ENCODE peak calls at places on chromosome 16, in six cellular contexts. A, O, M, X, G and K are unnamed samples.

GRCh38 chr16:72501739-72502653 is 330.0 kb upstream of the PMFBP1 start:
- ATAC-seq in O (no peak), G (peak; percentile 71), A (peak; percentile 78), X (peak; percentile 99), M (peak; percentile 62), K (no peak)

GRCh38 chr16:23223368-23223767 is 40.8 kb downstream of the SCNN1G start:
- ATAC-seq in A (no peak), G (no peak), X (no peak), M (no peak), O (no peak), K (no peak)

GRCh38 chr16:64715624-64716023 is 406.2 kb downstream of the CDH11 start:
- ATAC-seq in O (no peak), G (no peak), M (no peak), A (no peak), X (no peak), K (no peak)

GRCh38 chr16:72282338-72282737 is 110.4 kb upstream of the PMFBP1 start:
- ATAC-seq in A (peak; percentile 55), G (no peak), M (peak; percentile 68), O (no peak), X (no peak), K (no peak)

GRCh38 chr16:88792668-88793587 is 7.9 kb upstream of the PIEZO1 start:
- ATAC-seq in M (no peak), G (no peak), A (no peak), O (no peak), X (no peak), K (no peak)

GRCh38 chr16:87691686-87692079 is 74.1 kb downstream of the KLHDC4 start:
- ATAC-seq in O (no peak), G (no peak), M (no peak), X (no peak), A (no peak), K (no peak)

GRCh38 chr16:12833939-12834338 is 30.3 kb upstream of the CPPED1 start:
- ATAC-seq in X (no peak), A (no peak), O (no peak), G (peak; percentile 93), M (no peak), K (no peak)

GRCh38 chr16:54928421-54929089 is 2.1 kb upstream of the IRX5 start:
- ATAC-seq in M (peak; percentile 66), A (peak; percentile 62), X (peak; percentile 56), G (no peak), O (peak; percentile 12), K (no peak)

GRCh38 chr16:67162439-67163163 is 1.9 kb upstream of the HSF4 start:
- ATAC-seq in M (no peak), X (no peak), O (no peak), G (no peak), A (no peak), K (no peak)

GRCh38 chr16:53598513-53599266 is 95.7 kb upstream of the AKTIP start:
- ATAC-seq in G (no peak), O (no peak), A (no peak), X (no peak), M (no peak), K (no peak)

GRCh38 chr16:3478242-3478925 is 16.9 kb downstream of the C16orf90 start:
- ATAC-seq in A (no peak), M (no peak), O (no peak), G (no peak), X (no peak), K (no peak)

GRCh38 chr16:49485663-49486062 is 112.1 kb downstream of the C16orf78 start:
- ATAC-seq in O (no peak), M (no peak), G (no peak), A (no peak), X (no peak), K (no peak)

GRCh38 chr16:69773255-69773947 is 11.3 kb downstream of the WWP2 start:
- ATAC-seq in A (no peak), M (no peak), G (no peak), O (no peak), X (no peak), K (no peak)

GRCh38 chr16:53629607-53630312 is 73.9 kb downstream of the RPGRIP1L start:
- ATAC-seq in G (no peak), O (no peak), X (peak; percentile 24), M (no peak), A (no peak), K (no peak)

GRCh38 chr16:11211977-11212818 is 43.8 kb downstream of the SOCS1 start:
- ATAC-seq in G (no peak), X (no peak), M (peak; percentile 18), O (no peak), A (peak; percentile 6), K (no peak)

GRCh38 chr16:79715088-79715487 is 114.6 kb upstream of the MAF start:
- ATAC-seq in M (no peak), A (no peak), G (no peak), O (no peak), X (no peak), K (no peak)

GRCh38 chr16:64202571-64202970 is 919.3 kb downstream of the CDH11 start:
- ATAC-seq in G (no peak), M (no peak), O (no peak), A (no peak), X (no peak), K (no peak)

GRCh38 chr16:68397710-68398171 is 50.6 kb downstream of the SMPD3 start:
- ATAC-seq in O (no peak), M (no peak), A (no peak), G (no peak), X (no peak), K (no peak)

DNA sequence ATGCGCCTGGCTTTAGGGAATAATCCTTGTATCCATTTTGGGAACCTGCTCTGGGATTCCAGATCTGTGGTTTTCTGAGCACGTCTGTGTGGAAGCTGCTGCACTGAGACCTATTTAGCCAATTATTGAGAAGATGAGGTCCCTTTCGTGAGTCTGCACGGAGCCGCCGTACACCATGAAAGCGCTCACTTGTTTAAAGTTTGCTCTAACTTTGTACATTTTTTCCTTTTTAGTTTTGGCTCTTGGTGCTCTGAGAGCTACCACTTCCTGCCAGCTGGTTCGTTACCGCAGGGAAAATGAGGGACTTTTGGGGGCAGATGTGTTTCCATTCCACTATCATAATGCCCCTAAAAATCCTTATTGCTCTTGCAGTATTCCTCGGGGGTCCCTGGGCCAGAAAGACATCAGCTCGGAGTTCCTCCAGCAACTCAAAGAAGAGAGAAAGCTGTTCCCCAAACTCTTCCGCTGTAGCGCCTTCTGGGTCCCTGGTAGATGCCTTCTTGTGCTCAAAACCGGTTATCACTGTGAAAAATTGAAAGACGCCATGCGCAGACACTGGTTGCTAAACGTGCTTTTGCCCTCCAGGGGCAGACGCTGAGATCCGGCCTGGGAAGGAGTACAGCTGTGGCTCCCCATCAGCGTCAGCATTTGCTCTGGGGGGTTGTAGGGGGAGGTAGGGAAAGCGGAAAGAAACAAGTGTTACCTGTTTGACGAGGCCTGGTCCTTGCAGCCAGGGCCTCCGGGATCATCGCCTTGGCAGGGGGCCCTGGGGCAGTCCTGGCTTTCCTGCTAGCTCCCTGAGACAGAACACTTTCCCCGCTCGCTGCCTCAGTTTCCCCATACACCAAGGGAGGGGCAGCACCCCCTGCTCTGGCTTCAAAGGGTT is 238.1 kb downstream of the MRTFB start:
- ATAC-seq in G (peak; percentile 55), X (peak; percentile 9), M (no peak), O (peak; percentile 69), A (no peak), K (no peak)
- H3K4me3 ChIP-seq in G (peak overlapping the region; percentile 44), X (no peak overlapping the region), M (no peak overlapping the region), O (peak overlapping the region; percentile 46), A (no peak overlapping the region), K (peak overlapping the region; percentile 23)

DNA sequence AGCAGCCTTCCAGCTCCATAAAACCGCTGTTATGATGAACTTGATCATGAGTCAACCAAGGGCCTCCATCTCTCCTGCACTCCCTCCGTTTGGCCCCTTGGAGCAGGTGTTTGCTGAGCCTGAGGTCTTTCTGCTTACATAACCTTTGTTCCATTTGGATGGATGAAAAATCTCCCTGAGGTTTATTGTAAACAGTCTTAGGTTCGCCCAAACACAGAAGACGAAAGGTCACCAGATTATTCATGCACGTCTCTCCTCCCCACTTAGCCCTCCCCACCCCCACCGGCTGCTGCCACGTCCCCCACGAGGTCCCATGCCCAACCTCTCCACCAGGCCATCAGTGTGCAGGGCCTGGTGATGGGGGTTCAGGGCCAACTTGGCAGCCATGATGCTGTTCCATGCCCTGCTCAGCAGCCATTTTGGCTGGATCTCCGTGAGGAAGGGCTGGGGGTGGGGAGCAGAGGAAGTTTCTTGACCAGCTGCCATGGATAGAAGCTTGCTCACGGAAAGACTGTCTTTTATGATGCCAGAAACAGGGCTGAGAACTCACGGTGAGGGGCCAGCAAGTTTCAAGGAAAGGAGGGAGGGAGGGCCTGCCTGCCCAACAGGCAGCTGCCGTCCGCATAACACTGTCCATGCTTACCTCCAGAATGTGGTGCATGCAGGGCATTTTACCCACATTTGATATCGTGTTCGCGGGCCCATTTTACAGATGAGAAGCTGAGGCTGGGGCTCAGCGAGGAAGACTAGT is 47.8 kb upstream of the FOXF1 start:
- ATAC-seq in M (no peak), A (no peak), G (no peak), O (no peak), X (peak; percentile 69), K (peak; percentile 75)
- H3K27ac ChIP-seq in M (no peak overlapping the region), A (no peak overlapping the region), G (no peak overlapping the region), O (no peak overlapping the region), X (peak overlapping the region; percentile 85), K (peak overlapping the region; percentile 82)

GRCh38 chr16:81881228-81881627 is 102.1 kb downstream of the PLCG2 start:
- ATAC-seq in G (no peak), A (no peak), M (no peak), X (no peak), O (no peak), K (no peak)

GRCh38 chr16:81880816-81881215 is 101.7 kb downstream of the PLCG2 start:
- ATAC-seq in A (no peak), X (no peak), O (no peak), M (no peak), G (no peak), K (no peak)

GRCh38 chr16:81878529-81878928 is 99.4 kb downstream of the PLCG2 start:
- ATAC-seq in A (no peak), G (no peak), M (no peak), O (no peak), X (no peak), K (no peak)

GRCh38 chr16:81882559-81882958 is 103.5 kb downstream of the PLCG2 start:
- ATAC-seq in M (no peak), A (no peak), O (no peak), G (no peak), X (no peak), K (no peak)

GRCh38 chr16:81879625-81880024 is 100.5 kb downstream of the PLCG2 start:
- ATAC-seq in G (no peak), M (no peak), X (no peak), O (no peak), A (no peak), K (no peak)
- TF ChIP-seq CTCF in G (peak; percentile 58), M (peak; percentile 21), X (no peak), O (no peak), A (peak; percentile 25), K (no peak)

GRCh38 chr16:28167730-28168129 is 44.0 kb downstream of the XPO6 start:
- ATAC-seq in O (no peak), A (no peak), M (no peak), G (no peak), X (no peak), K (no peak)
- H3K4me3 ChIP-seq in O (no peak overlapping the region), A (no peak overlapping the region), M (no peak overlapping the region), G (no peak overlapping the region), X (no peak overlapping the region), K (no peak overlapping the region)

GRCh38 chr16:58249780-58250478 is 44.9 kb downstream of the PRSS54 start:
- ATAC-seq in M (peak; percentile 100), X (peak; percentile 99), O (peak; percentile 98), A (peak; percentile 99), G (peak; percentile 97), K (peak; percentile 97)
- H3K27ac ChIP-seq in M (peak overlapping the region; percentile 1), X (no peak overlapping the region), O (peak overlapping the region; percentile 21), A (no peak overlapping the region), G (peak overlapping the region; percentile 39), K (peak overlapping the region; percentile 73)

GRCh38 chr16:81530296-81530721 is 85.7 kb downstream of the CMIP start:
- ATAC-seq in G (no peak), X (no peak), M (no peak), O (no peak), A (no peak), K (no peak)
- TF ChIP-seq CTCF in G (no peak), X (no peak), M (no peak), O (no peak), A (no peak), K (no peak)